ENCODE peak calls at places on chromosomes 1 and 21, in five cellular contexts. D is HFFc6; X is H7; J is activated T-helper 9 cell treated with anti-CD3 and anti-CD28 coated beads, Interleukin-2, amount 50 U/mL, for 16 hours; O is HEK293T. C is an unnamed sample.

GRCh38 chr1:240611619-240612490 is at the start of gene GREM2:
- DNase-seq in D (peak), X (peak), J (peak), O (peak), C (peak)

GRCh38 chr1:36083635-36084501 is at the start of gene TEKT2:
- DNase-seq in D (no peak), X (peak), J (no peak), O (peak), C (peak)

GRCh38 chr21:38766987-38767722 is 38.6 kb upstream of the ETS2 start:
- DNase-seq in D (no peak), X (no peak), J (peak), O (no peak), C (no peak)

GRCh38 chr1:172914517-172915144 is 136.1 kb downstream of the TNFSF18 start:
- DNase-seq in D (peak), X (no peak), J (no peak), O (no peak), C (no peak)

GRCh38 chr1:32321712-32322291 is 14.2 kb downstream of the MARCKSL1 start:
- DNase-seq in D (no peak), X (no peak), J (no peak), O (no peak), C (no peak)

GRCh38 chr21:31310750-31311149 is 33.3 kb downstream of the TIAM1 start:
- DNase-seq in D (no peak), X (no peak), J (no peak), O (no peak), C (no peak)

GRCh38 chr1:147273409-147274307 is 31.2 kb downstream of the CHD1L start:
- DNase-seq in D (peak), X (peak), J (no peak), O (peak), C (peak)

GRCh38 chr1:196609114-196609737 is 986 bp upstream of the KCNT2 start:
- DNase-seq in D (no peak), X (no peak), J (no peak), O (peak), C (peak)

GRCh38 chr1:173867141-173867752 is 542 bp downstream of the GAS5 start:
- DNase-seq in D (no peak), X (no peak), J (peak), O (no peak), C (no peak)

C was measured in SK-N-SH.